ENCODE peak calls at places on chromosomes 5 and 9, in six cellular contexts. T, Q, F, G, J and D are unnamed samples.

GRCh38 chr5:68070641-68071191 is 144.8 kb upstream of the PIK3R1 start:
- DNase-seq in J (no peak), F (no peak), Q (no peak), G (no peak), T (no peak), D (no peak)

GRCh38 chr5:89246252-89246651 is 363.3 kb upstream of the MEF2C start:
- DNase-seq in Q (no peak), G (no peak), F (no peak), T (no peak), J (peak), D (no peak)

GRCh38 chr5:28766565-28767158 is 1728.3 kb upstream of the CDH9 start:
- DNase-seq in Q (peak), F (peak), T (no peak), G (no peak), J (peak), D (peak)

GRCh38 chr9:107213561-107214028 is 69.5 kb upstream of the RAD23B start:
- DNase-seq in J (peak), F (no peak), Q (no peak), G (peak), T (no peak), D (peak)

GRCh38 chr5:16574789-16575785 is 41.7 kb downstream of the RETREG1 start:
- DNase-seq in J (peak), Q (no peak), F (no peak), G (peak), T (no peak), D (no peak)

GRCh38 chr5:6567068-6567467 is 65.8 kb downstream of the NSUN2 start:
- DNase-seq in Q (no peak), J (no peak), T (no peak), G (no peak), F (no peak), D (no peak)

GRCh38 chr9:101093620-101094019 is 65.1 kb downstream of the PLPPR1 start:
- DNase-seq in J (peak), F (no peak), Q (no peak), G (no peak), T (no peak), D (no peak)

GRCh38 chr5:135473956-135474670 is 22.0 kb upstream of the TIFAB start:
- DNase-seq in F (no peak), G (no peak), J (no peak), Q (no peak), T (no peak), D (no peak)

GRCh38 chr5:15993934-15994333 is 185.7 kb downstream of the MARCHF11 start:
- DNase-seq in Q (no peak), F (no peak), T (no peak), G (no peak), J (no peak), D (no peak)

GRCh38 chr5:111121926-111122325 is 29.8 kb downstream of the WDR36 start:
- DNase-seq in Q (no peak), J (no peak), F (no peak), T (no peak), G (no peak), D (no peak)

GRCh38 chr5:81045389-81045807 is 85.2 kb downstream of the RASGRF2 start:
- DNase-seq in F (no peak), J (peak), T (no peak), G (no peak), Q (no peak), D (no peak)

GRCh38 chr5:36305571-36306326 is 4.0 kb upstream of the RANBP3L start:
- DNase-seq in T (no peak), G (no peak), F (peak), J (peak), Q (peak), D (peak)

GRCh38 chr5:122775713-122776084 is 819 bp downstream of the SNX2 start:
- DNase-seq in F (no peak), T (no peak), Q (no peak), G (no peak), J (peak), D (no peak)